ENCODE peak calls at places on chromosomes 12 and 14, in eight cellular contexts. T, L, O, Q, F, Z, H and N are unnamed samples.
A peak's percentile ranks its signal among the peaks of the same experiment; 100 is the strongest.

GRCh38 chr14:70909788-70910614 is 2.7 kb downstream of the PCNX1 start:
- DNase-seq in T (no peak), L (no peak), O (no peak), Q (no peak), F (peak; percentile 22), Z (peak; percentile 23), H (no peak), N (no peak)

GRCh38 chr14:33918256-33918655 is 32.6 kb downstream of the EGLN3 start:
- DNase-seq in T (no peak), L (no peak), O (no peak), Q (no peak), F (no peak), Z (no peak), H (no peak), N (no peak)

GRCh38 chr14:22552001-22552826 is 36.8 kb downstream of the DAD1 start:
- DNase-seq in T (no peak), L (no peak), O (no peak), Q (no peak), F (no peak), Z (no peak), H (no peak), N (no peak)

GRCh38 chr12:15550778-15551177 is 228.5 kb downstream of the PTPRO start:
- DNase-seq in T (no peak), L (no peak), O (no peak), Q (no peak), F (no peak), Z (no peak), H (no peak), N (no peak)

GRCh38 chr14:63454863-63455622 is 88.1 kb downstream of the PPP2R5E start:
- DNase-seq in T (no peak), L (no peak), O (no peak), Q (no peak), F (peak; percentile 40), Z (peak; percentile 51), H (no peak), N (peak; percentile 36)

GRCh38 chr12:129067482-129067881 is 214.2 kb downstream of the GLT1D1 start:
- DNase-seq in T (no peak), L (no peak), O (no peak), Q (no peak), F (no peak), Z (no peak), H (no peak), N (no peak)

GRCh38 chr12:65853489-65854157 is 29.3 kb downstream of the HMGA2 start:
- DNase-seq in T (no peak), L (no peak), O (no peak), Q (peak; percentile 28), F (no peak), Z (peak; percentile 63), H (no peak), N (no peak)

GRCh38 chr12:65532162-65532561 is 253.7 kb downstream of the MSRB3 start:
- DNase-seq in T (no peak), L (no peak), O (no peak), Q (no peak), F (peak; percentile 16), Z (peak; percentile 88), H (no peak), N (no peak)

GRCh38 chr14:32991706-32992105 is 53.0 kb downstream of the NPAS3 start:
- DNase-seq in T (no peak), L (no peak), O (no peak), Q (no peak), F (peak; percentile 44), Z (no peak), H (no peak), N (no peak)

GRCh38 chr14:68970096-68970612 is 8.9 kb downstream of the ACTN1 start:
- DNase-seq in T (no peak), L (no peak), O (peak; percentile 30), Q (no peak), F (no peak), Z (no peak), H (no peak), N (peak; percentile 37)

GRCh38 chr12:102484017-102484731 is 3.8 kb upstream of the IGF1 start:
- DNase-seq in T (peak; percentile 54), L (no peak), O (peak; percentile 21), Q (no peak), F (peak; percentile 68), Z (peak; percentile 66), H (peak; percentile 63), N (peak; percentile 55)

GRCh38 chr12:5459051-5459782 is 27.3 kb downstream of the NTF3 start:
- DNase-seq in T (no peak), L (no peak), O (no peak), Q (no peak), F (no peak), Z (no peak), H (no peak), N (no peak)

GRCh38 chr14:70894868-70895267 is 12.4 kb upstream of the PCNX1 start:
- DNase-seq in T (no peak), L (no peak), O (no peak), Q (no peak), F (no peak), Z (no peak), H (no peak), N (no peak)

GRCh38 chr14:104933721-104934379 is 9.2 kb downstream of the PLD4 start:
- DNase-seq in T (no peak), L (peak; percentile 73), O (no peak), Q (no peak), F (no peak), Z (no peak), H (no peak), N (no peak)
- H3K27me3 ChIP-seq in T (no peaks in the 10 kb centered on the region), L (no peaks in the 10 kb centered on the region), O (no peaks in the 10 kb centered on the region), Q (peaks cover 4% of the 10 kb centered on the region), F (no peaks in the 10 kb centered on the region), Z (peaks cover 11% of the 10 kb centered on the region), H (no peaks in the 10 kb centered on the region), N (no peaks in the 10 kb centered on the region)

GRCh38 chr12:113048716-113049127 is 7.8 kb upstream of the DTX1 start:
- DNase-seq in T (peak; percentile 72), L (no peak), O (peak; percentile 38), Q (no peak), F (peak; percentile 84), Z (peak; percentile 71), H (peak; percentile 88), N (peak; percentile 56)
- TF ChIP-seq CTCF in T (peak; percentile 87), L (peak; percentile 86), O (peak; percentile 71), Q (peak; percentile 77), F (peak; percentile 93), Z (peak; percentile 79), H (peak; percentile 83), N (peak; percentile 83)

DNA sequence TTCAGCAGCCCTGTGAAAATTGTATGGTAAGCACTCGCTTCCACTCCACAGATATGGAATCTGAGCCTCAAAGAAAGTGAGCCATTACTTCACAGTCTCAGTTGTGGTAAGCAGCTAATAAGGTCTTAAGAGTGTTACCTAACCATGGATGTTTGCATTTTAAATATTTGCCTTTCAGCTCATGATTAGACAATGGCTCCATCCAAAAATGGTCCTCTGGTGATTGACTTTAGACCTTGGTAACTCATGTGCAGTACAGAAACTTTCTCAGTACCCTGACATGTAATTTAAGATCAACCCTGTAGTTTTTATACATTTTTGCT is 1.8 kb downstream of the A2M start:
- DNase-seq in T (no peak), L (no peak), O (no peak), Q (no peak), F (no peak), Z (no peak), H (no peak), N (no peak)
- H3K27me3 ChIP-seq in T (no peaks in the 10 kb centered on the region), L (no peaks in the 10 kb centered on the region), O (no peaks in the 10 kb centered on the region), Q (no peaks in the 10 kb centered on the region), F (peaks cover 45% of the 10 kb centered on the region), Z (no peaks in the 10 kb centered on the region), H (no peaks in the 10 kb centered on the region), N (no peaks in the 10 kb centered on the region)

DNA sequence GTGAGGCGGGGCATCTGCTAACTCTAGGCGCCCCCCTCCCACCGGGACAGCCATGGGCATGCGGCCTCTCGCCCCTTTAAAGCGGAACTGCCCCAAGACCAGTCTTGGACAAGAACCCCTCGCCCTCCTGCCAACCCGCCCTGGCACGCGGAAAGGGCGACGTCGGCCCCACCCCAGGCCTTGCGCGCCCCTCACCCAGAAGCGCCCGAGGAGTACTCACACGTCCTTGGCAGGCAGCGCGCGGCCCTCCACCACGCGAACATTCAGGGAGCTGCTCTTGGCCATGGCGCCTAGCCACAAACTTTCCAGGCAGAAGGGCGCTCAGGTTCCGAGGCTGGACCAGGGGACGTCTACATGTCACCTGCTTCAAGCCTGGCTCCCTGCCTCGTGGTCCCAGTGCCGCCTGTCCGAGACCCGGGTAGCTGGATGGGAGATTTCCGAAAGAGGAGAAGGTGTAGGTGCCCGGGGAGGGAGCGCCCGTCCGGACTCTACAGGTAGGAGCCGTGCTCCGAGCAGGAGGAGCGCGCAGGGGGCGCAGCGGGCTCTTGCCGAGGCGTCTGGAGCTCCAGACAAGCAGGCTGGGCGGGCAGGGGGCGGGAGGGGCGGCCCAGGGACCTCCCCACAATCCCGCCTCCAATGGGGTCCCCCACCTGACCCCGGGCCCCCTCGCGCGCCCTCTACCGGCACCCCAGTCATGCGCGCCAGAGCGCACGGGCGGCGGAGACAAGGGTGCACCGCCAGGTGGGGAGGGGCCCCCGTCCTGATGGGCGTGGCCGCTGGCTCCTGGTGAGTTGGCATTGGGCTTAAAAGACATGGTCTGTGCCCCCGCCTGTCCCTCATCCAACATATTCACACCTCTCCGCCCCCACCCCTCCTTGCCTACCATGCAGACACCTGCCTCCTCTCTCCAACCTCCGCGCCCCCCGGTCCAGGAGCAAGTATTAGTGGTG is at the start of gene RASAL1:
- DNase-seq in T (peak; percentile 51), L (no peak), O (peak; percentile 51), Q (no peak), F (peak; percentile 44), Z (no peak), H (no peak), N (peak; percentile 94)
- TF ChIP-seq CTCF in T (peak; percentile 76), L (peak; percentile 72), O (peak; percentile 54), Q (no peak), F (peak; percentile 48), Z (no peak), H (no peak), N (peak; percentile 75)

DNA sequence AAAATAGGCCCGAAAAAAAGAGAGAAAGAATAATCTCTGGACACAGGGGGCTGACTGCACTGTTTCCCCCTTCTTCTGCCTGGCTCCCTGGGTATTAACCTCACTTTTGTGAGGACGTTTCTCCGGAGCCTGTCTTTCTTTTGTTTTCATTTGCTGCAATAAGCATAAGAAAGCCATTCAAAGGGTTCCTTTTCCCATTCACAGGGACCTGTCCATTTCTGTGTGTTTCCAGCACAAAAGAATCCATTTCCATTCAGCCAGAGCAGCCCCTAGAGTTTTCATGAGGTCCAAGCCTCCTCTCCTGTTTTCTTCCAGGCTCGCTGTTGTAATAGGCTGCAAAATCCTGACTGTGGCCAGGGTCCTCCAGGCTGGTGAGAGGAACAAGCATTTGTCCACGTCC is 16.8 kb downstream of the PLXNC1 start:
- DNase-seq in T (no peak), L (no peak), O (no peak), Q (no peak), F (no peak), Z (no peak), H (no peak), N (no peak)
- H3K27me3 ChIP-seq in T (no peaks in the 10 kb centered on the region), L (peaks cover 20% of the 10 kb centered on the region), O (no peaks in the 10 kb centered on the region), Q (no peaks in the 10 kb centered on the region), F (peaks cover 73% of the 10 kb centered on the region), Z (peaks cover 11% of the 10 kb centered on the region), H (peaks cover 2% of the 10 kb centered on the region), N (no peaks in the 10 kb centered on the region)